ENCODE peak calls at places on chromosomes 12 and 14, in nine cellular contexts. One of them, this sample, is unnamed.

GRCh38 chr12:101697930-101698781 is 716 bp downstream of the CHPT1 start:
- DNase-seq in GM04504: no peak
- DNase-seq in SHP77 treated with DMSO at 0.1 percent for 48 hours: no peak
- DNase-seq in NCI-H2029: no peak
- DNase-seq in Daoy: peak; percentile 28
- DNase-seq in T-cell: no peak
- DNase-seq in DMS 273 treated with DMSO at 0.1 percent for 48 hours: peak; percentile 2
- DNase-seq in H4: no peak
- DNase-seq in CD4-positive, alpha-beta T cell: no peak
- DNase-seq in this sample: no peak

GRCh38 chr14:104863923-104864266 is 1.2 kb upstream of the CEP170B start:
- DNase-seq in GM04504: no peak
- DNase-seq in T-cell: no peak
- DNase-seq in NCI-H2029: no peak
- DNase-seq in Daoy: no peak
- DNase-seq in SHP77 treated with DMSO at 0.1 percent for 48 hours: no peak
- DNase-seq in DMS 273 treated with DMSO at 0.1 percent for 48 hours: no peak
- DNase-seq in CD4-positive, alpha-beta T cell: no peak
- DNase-seq in H4: no peak
- DNase-seq in this sample: no peak

GRCh38 chr12:53049582-53050318 is at the start of gene TNS2:
- DNase-seq in T-cell: no peak
- DNase-seq in H4: peak; percentile 75
- DNase-seq in NCI-H2029: peak; percentile 66
- DNase-seq in Daoy: peak; percentile 85
- DNase-seq in DMS 273 treated with DMSO at 0.1 percent for 48 hours: peak; percentile 17
- DNase-seq in SHP77 treated with DMSO at 0.1 percent for 48 hours: no peak
- DNase-seq in CD4-positive, alpha-beta T cell: no peak
- DNase-seq in GM04504: no peak
- DNase-seq in this sample: no peak

GRCh38 chr12:90061834-90062233 is 353.2 kb upstream of the ATP2B1 start:
- DNase-seq in SHP77 treated with DMSO at 0.1 percent for 48 hours: no peak
- DNase-seq in H4: no peak
- DNase-seq in NCI-H2029: no peak
- DNase-seq in DMS 273 treated with DMSO at 0.1 percent for 48 hours: no peak
- DNase-seq in GM04504: no peak
- DNase-seq in T-cell: no peak
- DNase-seq in Daoy: no peak
- DNase-seq in CD4-positive, alpha-beta T cell: no peak
- DNase-seq in this sample: no peak

GRCh38 chr14:33512201-33512600 is 438.7 kb downstream of the EGLN3 start:
- DNase-seq in CD4-positive, alpha-beta T cell: no peak
- DNase-seq in T-cell: no peak
- DNase-seq in SHP77 treated with DMSO at 0.1 percent for 48 hours: no peak
- DNase-seq in NCI-H2029: no peak
- DNase-seq in Daoy: peak; percentile 23
- DNase-seq in H4: no peak
- DNase-seq in GM04504: peak; percentile 50
- DNase-seq in DMS 273 treated with DMSO at 0.1 percent for 48 hours: no peak
- DNase-seq in this sample: no peak

GRCh38 chr14:88009486-88009885 is 4.6 kb downstream of the GPR65 start:
- DNase-seq in CD4-positive, alpha-beta T cell: no peak
- DNase-seq in NCI-H2029: no peak
- DNase-seq in H4: no peak
- DNase-seq in DMS 273 treated with DMSO at 0.1 percent for 48 hours: no peak
- DNase-seq in GM04504: no peak
- DNase-seq in T-cell: no peak
- DNase-seq in SHP77 treated with DMSO at 0.1 percent for 48 hours: no peak
- DNase-seq in Daoy: no peak
- DNase-seq in this sample: no peak

GRCh38 chr12:18747960-18748359 is 10.0 kb downstream of the CAPZA3 start:
- DNase-seq in DMS 273 treated with DMSO at 0.1 percent for 48 hours: no peak
- DNase-seq in CD4-positive, alpha-beta T cell: no peak
- DNase-seq in H4: peak; percentile 58
- DNase-seq in Daoy: peak; percentile 3
- DNase-seq in SHP77 treated with DMSO at 0.1 percent for 48 hours: no peak
- DNase-seq in T-cell: no peak
- DNase-seq in GM04504: peak; percentile 88
- DNase-seq in NCI-H2029: no peak
- DNase-seq in this sample: no peak

GRCh38 chr12:49827351-49828099 is 688 bp downstream of the NCKAP5L start:
- DNase-seq in T-cell: no peak
- DNase-seq in Daoy: peak; percentile 71
- DNase-seq in SHP77 treated with DMSO at 0.1 percent for 48 hours: no peak
- DNase-seq in H4: peak; percentile 38
- DNase-seq in GM04504: no peak
- DNase-seq in NCI-H2029: no peak
- DNase-seq in CD4-positive, alpha-beta T cell: peak; percentile 25
- DNase-seq in DMS 273 treated with DMSO at 0.1 percent for 48 hours: peak; percentile 6
- DNase-seq in this sample: peak; percentile 75

GRCh38 chr12:92396647-92397258 is 251.1 kb upstream of the BTG1 start:
- DNase-seq in H4: peak; percentile 16
- DNase-seq in NCI-H2029: no peak
- DNase-seq in DMS 273 treated with DMSO at 0.1 percent for 48 hours: no peak
- DNase-seq in SHP77 treated with DMSO at 0.1 percent for 48 hours: no peak
- DNase-seq in CD4-positive, alpha-beta T cell: no peak
- DNase-seq in GM04504: peak; percentile 61
- DNase-seq in T-cell: no peak
- DNase-seq in Daoy: peak; percentile 28
- DNase-seq in this sample: no peak

GRCh38 chr14:73764881-73765280 is 50.7 kb upstream of the PNMA1 start:
- DNase-seq in GM04504: no peak
- DNase-seq in Daoy: peak; percentile 37
- DNase-seq in CD4-positive, alpha-beta T cell: no peak
- DNase-seq in T-cell: no peak
- DNase-seq in NCI-H2029: no peak
- DNase-seq in H4: no peak
- DNase-seq in SHP77 treated with DMSO at 0.1 percent for 48 hours: no peak
- DNase-seq in DMS 273 treated with DMSO at 0.1 percent for 48 hours: no peak
- DNase-seq in this sample: no peak

GRCh38 chr12:94560416-94561221 is 89.7 kb downstream of the TMCC3 start:
- DNase-seq in H4: peak; percentile 31
- DNase-seq in NCI-H2029: no peak
- DNase-seq in GM04504: no peak
- DNase-seq in Daoy: peak; percentile 93
- DNase-seq in SHP77 treated with DMSO at 0.1 percent for 48 hours: no peak
- DNase-seq in CD4-positive, alpha-beta T cell: no peak
- DNase-seq in T-cell: no peak
- DNase-seq in DMS 273 treated with DMSO at 0.1 percent for 48 hours: no peak
- DNase-seq in this sample: no peak

GRCh38 chr14:75968461-75968860 is 13.3 kb downstream of the TGFB3 start:
- DNase-seq in GM04504: no peak
- DNase-seq in T-cell: no peak
- DNase-seq in H4: no peak
- DNase-seq in SHP77 treated with DMSO at 0.1 percent for 48 hours: no peak
- DNase-seq in Daoy: no peak
- DNase-seq in NCI-H2029: no peak
- DNase-seq in DMS 273 treated with DMSO at 0.1 percent for 48 hours: peak; percentile 65
- DNase-seq in CD4-positive, alpha-beta T cell: no peak
- DNase-seq in this sample: no peak

GRCh38 chr12:4069046-4070010 is 196.1 kb upstream of the PARP11 start:
- DNase-seq in H4: no peak
- DNase-seq in SHP77 treated with DMSO at 0.1 percent for 48 hours: no peak
- DNase-seq in DMS 273 treated with DMSO at 0.1 percent for 48 hours: no peak
- DNase-seq in Daoy: no peak
- DNase-seq in CD4-positive, alpha-beta T cell: no peak
- DNase-seq in GM04504: no peak
- DNase-seq in NCI-H2029: no peak
- DNase-seq in T-cell: no peak
- DNase-seq in this sample: no peak

GRCh38 chr14:33343016-33343415 is 404.3 kb downstream of the NPAS3 start:
- DNase-seq in H4: no peak
- DNase-seq in T-cell: no peak
- DNase-seq in DMS 273 treated with DMSO at 0.1 percent for 48 hours: no peak
- DNase-seq in GM04504: no peak
- DNase-seq in CD4-positive, alpha-beta T cell: no peak
- DNase-seq in Daoy: peak; percentile 35
- DNase-seq in NCI-H2029: no peak
- DNase-seq in SHP77 treated with DMSO at 0.1 percent for 48 hours: no peak
- DNase-seq in this sample: no peak

GRCh38 chr14:104109731-104110361 is 24.3 kb downstream of the ASPG start:
- DNase-seq in CD4-positive, alpha-beta T cell: no peak
- DNase-seq in SHP77 treated with DMSO at 0.1 percent for 48 hours: no peak
- DNase-seq in Daoy: no peak
- DNase-seq in T-cell: no peak
- DNase-seq in DMS 273 treated with DMSO at 0.1 percent for 48 hours: no peak
- DNase-seq in NCI-H2029: no peak
- DNase-seq in GM04504: no peak
- DNase-seq in H4: no peak
- DNase-seq in this sample: no peak

GRCh38 chr12:57836442-57837375 is 9.8 kb downstream of the CTDSP2 start:
- DNase-seq in SHP77 treated with DMSO at 0.1 percent for 48 hours: no peak
- DNase-seq in T-cell: peak; percentile 21
- DNase-seq in DMS 273 treated with DMSO at 0.1 percent for 48 hours: no peak
- DNase-seq in GM04504: peak; percentile 68
- DNase-seq in H4: peak; percentile 57
- DNase-seq in CD4-positive, alpha-beta T cell: no peak
- DNase-seq in NCI-H2029: peak; percentile 89
- DNase-seq in Daoy: peak; percentile 74
- DNase-seq in this sample: peak; percentile 39

This sample was measured in CD8-positive, alpha-beta memory T cell.